ENCODE peak calls at places on chromosomes 7 and 10, in four cellular contexts. X, E, Z and K are unnamed samples.

GRCh38 chr7:945556-946255 is 8.8 kb downstream of the ADAP1 start:
- DNase-seq in X (no peak), E (no peak), Z (no peak), K (no peak)

GRCh38 chr10:20276127-20276979 is 460.1 kb downstream of the PLXDC2 start:
- DNase-seq in X (no peak), E (no peak), Z (no peak), K (no peak)

GRCh38 chr10:28906011-28906411 is 228.7 kb downstream of the BAMBI start:
- DNase-seq in X (no peak), E (no peak), Z (no peak), K (no peak)

GRCh38 chr7:116330961-116331360 is 120.6 kb downstream of the TES start:
- DNase-seq in X (no peak), E (no peak), Z (no peak), K (no peak)

GRCh38 chr7:134855467-134855866 is 76.0 kb downstream of the CALD1 start:
- DNase-seq in X (no peak), E (no peak), Z (no peak), K (no peak)

GRCh38 chr10:97729014-97729413 is 7.9 kb upstream of the ZFYVE27 start:
- DNase-seq in X (no peak), E (no peak), Z (no peak), K (no peak)

GRCh38 chr7:38222481-38223096 is 44.5 kb downstream of the STARD3NL start:
- DNase-seq in X (peak; percentile 31), E (peak; percentile 37), Z (no peak), K (no peak)

GRCh38 chr10:69789164-69789576 is 12.5 kb upstream of the COL13A1 start:
- DNase-seq in X (no peak), E (no peak), Z (no peak), K (no peak)

GRCh38 chr10:83724471-83725241 is 414.7 kb upstream of the GHITM start:
- DNase-seq in X (no peak), E (no peak), Z (no peak), K (no peak)

GRCh38 chr7:116584721-116585120 is 59.9 kb downstream of the CAV1 start:
- DNase-seq in X (no peak), E (no peak), Z (no peak), K (no peak)

GRCh38 chr7:108245523-108246226 is 115.5 kb upstream of the LAMB4 start:
- DNase-seq in X (no peak), E (no peak), Z (no peak), K (no peak)